ENCODE peak calls at places on chromosomes 3 and 15, in ten cellular contexts. H is CD8-positive, alpha-beta T cell; E is stomach; O is ovary; L is fibroblast of lung; K is adrenal gland; Z is aorta; Y is GM23248; F is mammary epithelial cell; I is heart right ventricle. V is an unnamed sample.

GRCh38 chr3:150344079-150344478 is 64.0 kb upstream of the TSC22D2 start:
- DNase-seq in H (no peak), E (no peak), O (no peak), L (no peak), K (no peak), Z (no peak), Y (no peak), F (no peak), I (no peak), V (no peak)

GRCh38 chr3:127170794-127171193 is 22.1 kb upstream of the PRR23E start:
- DNase-seq in H (no peak), E (no peak), O (peak; percentile 19), L (peak; percentile 27), K (peak; percentile 45), Z (no peak), Y (peak; percentile 93), F (peak; percentile 16), I (no peak), V (no peak)

GRCh38 chr15:45320581-45320980 is 57.8 kb downstream of the GATM start:
- DNase-seq in H (no peak), E (no peak), O (no peak), L (no peak), K (no peak), Z (no peak), Y (no peak), F (peak; percentile 78), I (no peak), V (no peak)

GRCh38 chr3:39541917-39542329 is 74.4 kb downstream of the MOBP start:
- DNase-seq in H (no peak), E (no peak), O (no peak), L (peak; percentile 34), K (no peak), Z (no peak), Y (peak; percentile 56), F (no peak), I (no peak), V (peak; percentile 3)

GRCh38 chr3:171811059-171811912 is 1.0 kb upstream of the PLD1 start:
- DNase-seq in H (no peak), E (no peak), O (no peak), L (peak; percentile 99), K (no peak), Z (no peak), Y (peak; percentile 98), F (peak; percentile 98), I (peak; percentile 53), V (no peak)

GRCh38 chr15:86197770-86198169 is 118.1 kb downstream of the AGBL1 start:
- DNase-seq in H (no peak), E (no peak), O (no peak), L (no peak), K (peak; percentile 57), Z (no peak), Y (no peak), F (no peak), I (no peak), V (no peak)

GRCh38 chr3:20245781-20246180 is 59.8 kb upstream of the SGO1 start:
- DNase-seq in H (no peak), E (no peak), O (no peak), L (no peak), K (no peak), Z (no peak), Y (no peak), F (no peak), I (no peak), V (no peak)

GRCh38 chr3:141289228-141289772 is 57.7 kb downstream of the PXYLP1 start:
- DNase-seq in H (no peak), E (no peak), O (no peak), L (no peak), K (no peak), Z (no peak), Y (peak; percentile 17), F (no peak), I (no peak), V (no peak)

GRCh38 chr15:70095387-70096214 is 2.1 kb downstream of the TLE3 start:
- DNase-seq in H (peak; percentile 36), E (peak; percentile 47), O (peak; percentile 75), L (no peak), K (peak; percentile 53), Z (peak; percentile 73), Y (peak; percentile 62), F (peak; percentile 16), I (peak; percentile 33), V (no peak)

GRCh38 chr3:49266410-49267170 is 10.4 kb downstream of the C3orf62 start:
- DNase-seq in H (no peak), E (no peak), O (no peak), L (no peak), K (no peak), Z (no peak), Y (peak; percentile 29), F (no peak), I (no peak), V (no peak)

GRCh38 chr3:130976706-130977105 is 49.9 kb downstream of the ASTE1 start:
- DNase-seq in H (no peak), E (no peak), O (no peak), L (no peak), K (no peak), Z (no peak), Y (no peak), F (no peak), I (no peak), V (no peak)

GRCh38 chr3:130981469-130981868 is 45.2 kb downstream of the ASTE1 start:
- DNase-seq in H (no peak), E (no peak), O (no peak), L (no peak), K (no peak), Z (no peak), Y (no peak), F (no peak), I (no peak), V (no peak)
- H3K36me3 ChIP-seq in H (peaks cover 3% of the 10 kb centered on the region), E (peaks cover 30% of the 10 kb centered on the region), O (no peaks in the 10 kb centered on the region), L (no peaks in the 10 kb centered on the region), K (no peaks in the 10 kb centered on the region), Z (no peaks in the 10 kb centered on the region), Y (peaks cover 39% of the 10 kb centered on the region), F (peaks cover 3% of the 10 kb centered on the region), I (no peaks in the 10 kb centered on the region), V (peaks cover 40% of the 10 kb centered on the region)

GRCh38 chr15:87881001-87881400 is 375.5 kb downstream of the NTRK3 start:
- DNase-seq in H (no peak), E (no peak), O (no peak), L (no peak), K (no peak), Z (no peak), Y (no peak), F (no peak), I (no peak), V (no peak)
- H3K9me3 ChIP-seq in H (no peaks in the 10 kb centered on the region), E (peaks cover 7% of the 10 kb centered on the region), O (no peaks in the 10 kb centered on the region), L (no peaks in the 10 kb centered on the region), K (no peaks in the 10 kb centered on the region), Z (no peaks in the 10 kb centered on the region), Y (no peaks in the 10 kb centered on the region), F (peaks cover 2% of the 10 kb centered on the region), I (no peaks in the 10 kb centered on the region), V (no peaks in the 10 kb centered on the region)

GRCh38 chr3:194070634-194071409 is 65.1 kb upstream of the HES1 start:
- DNase-seq in H (peak; percentile 60), E (peak; percentile 93), O (peak; percentile 84), L (peak; percentile 76), K (peak; percentile 74), Z (peak; percentile 91), Y (peak; percentile 95), F (peak; percentile 95), I (peak; percentile 84), V (peak; percentile 94)

GRCh38 chr3:194070220-194070633 is 65.7 kb upstream of the HES1 start:
- DNase-seq in H (no peak), E (no peak), O (no peak), L (no peak), K (no peak), Z (no peak), Y (no peak), F (no peak), I (no peak), V (no peak)

GRCh38 chr3:194072097-194072428 is 63.9 kb upstream of the HES1 start:
- DNase-seq in H (no peak), E (no peak), O (no peak), L (no peak), K (no peak), Z (no peak), Y (no peak), F (peak; percentile 56), I (no peak), V (no peak)

GRCh38 chr3:194067949-194068362 is 68.0 kb upstream of the HES1 start:
- DNase-seq in H (no peak), E (no peak), O (no peak), L (no peak), K (no peak), Z (no peak), Y (no peak), F (peak; percentile 63), I (no peak), V (no peak)

DNA sequence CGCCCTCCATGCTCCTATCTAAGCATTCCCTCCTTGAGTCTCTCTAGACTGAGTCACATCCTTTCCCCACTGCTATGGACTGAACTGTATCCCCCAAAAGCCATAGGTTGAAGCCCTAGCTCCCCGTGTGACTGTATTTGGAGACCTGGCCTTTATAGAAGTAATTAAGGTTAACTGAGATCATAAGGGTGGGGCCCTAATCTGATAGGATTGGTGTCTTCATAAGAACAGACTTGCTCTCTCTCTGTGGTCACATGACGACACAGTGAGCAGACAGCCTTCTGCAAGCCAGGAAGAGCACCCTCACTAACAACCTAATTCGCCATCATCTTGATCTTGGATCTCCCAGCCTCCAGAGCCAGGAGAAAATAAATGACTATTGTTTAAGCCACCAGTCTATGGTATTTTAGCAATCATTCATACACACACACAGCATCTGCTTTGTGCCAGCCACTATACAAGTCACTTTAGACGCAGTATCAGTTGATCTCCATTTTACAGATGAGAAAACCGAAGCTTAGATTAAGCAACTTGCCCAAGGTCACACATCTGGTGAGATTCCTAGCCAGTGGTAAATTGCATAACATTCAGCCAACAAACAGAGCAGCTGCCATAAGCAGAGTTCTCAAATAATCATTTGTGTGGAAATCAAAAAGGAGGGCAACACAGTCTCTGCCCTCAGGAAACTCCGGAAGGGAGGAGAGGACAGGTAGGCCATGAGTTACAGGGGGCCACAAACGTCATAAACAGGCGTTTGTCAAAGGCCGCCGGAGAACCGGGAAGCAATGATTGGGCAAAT is 66.3 kb upstream of the HES1 start:
- DNase-seq in H (no peak), E (no peak), O (no peak), L (peak; percentile 54), K (no peak), Z (no peak), Y (peak; percentile 45), F (peak; percentile 56), I (no peak), V (no peak)
- H3K27me3 ChIP-seq in H (no peaks in the 10 kb centered on the region), E (peaks cover 17% of the 10 kb centered on the region), O (no peaks in the 10 kb centered on the region), L (peaks cover 22% of the 10 kb centered on the region), K (no peaks in the 10 kb centered on the region), Z (no peaks in the 10 kb centered on the region), Y (no peaks in the 10 kb centered on the region), F (no peaks in the 10 kb centered on the region), I (no peaks in the 10 kb centered on the region), V (no peaks in the 10 kb centered on the region)

GRCh38 chr3:35849496-35849895 is 210.2 kb downstream of the ARPP21 start:
- DNase-seq in H (no peak), E (no peak), O (no peak), L (no peak), K (no peak), Z (no peak), Y (no peak), F (no peak), I (no peak), V (no peak)

DNA sequence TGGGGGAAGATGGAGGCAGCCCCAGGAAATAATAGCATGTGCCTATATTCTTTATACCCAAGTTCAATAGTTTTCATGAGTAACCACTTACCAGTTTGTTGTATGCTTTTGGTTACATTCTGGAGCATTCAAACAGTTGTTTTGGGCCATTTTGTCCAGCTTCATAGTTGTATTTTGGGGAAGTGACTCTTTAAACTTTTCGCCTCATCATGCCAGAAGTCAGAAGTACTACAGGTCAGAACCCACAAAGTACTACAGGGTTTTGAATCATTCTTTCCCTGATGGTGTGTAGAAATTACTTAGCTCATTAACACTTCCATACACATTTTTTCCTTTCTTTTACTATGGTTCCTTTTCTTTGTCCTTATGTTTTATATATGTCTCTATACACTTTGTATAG is 210.6 kb downstream of the ARPP21 start:
- DNase-seq in H (no peak), E (no peak), O (no peak), L (no peak), K (no peak), Z (no peak), Y (no peak), F (no peak), I (no peak), V (no peak)
- H3K36me3 ChIP-seq in H (no peaks in the 10 kb centered on the region), E (no peaks in the 10 kb centered on the region), O (no peaks in the 10 kb centered on the region), L (no peaks in the 10 kb centered on the region), K (no peaks in the 10 kb centered on the region), Z (no peaks in the 10 kb centered on the region), Y (no peaks in the 10 kb centered on the region), F (no peaks in the 10 kb centered on the region), I (no peaks in the 10 kb centered on the region), V (no peaks in the 10 kb centered on the region)